ENCODE peak calls at places on chromosomes 13 and 19, in ten cellular contexts. F is suprapubic skin, P is NB4, C is breast epithelium, W is H1, T is Peyer's patch, X is spleen, B is A549, N is tibial nerve, E is esophagus squamous epithelium. U is an unnamed sample.

GRCh38 chr19:51706885-51707284 is 13.8 kb downstream of the SPACA6 start:
- DNase-seq in P (no peak), F (no peak), N (no peak), T (no peak), X (no peak), B (no peak), C (no peak), W (no peak), E (no peak), U (no peak)

GRCh38 chr13:19587635-19588300 is 26.4 kb upstream of the TPTE2 start:
- DNase-seq in E (no peak), C (no peak), P (peak; percentile 75), F (no peak), N (peak; percentile 41), X (no peak), T (no peak), W (no peak), B (peak; percentile 74), U (no peak)

GRCh38 chr19:6983448-6983847 is 37.8 kb downstream of the MBD3L2B start:
- DNase-seq in W (no peak), B (no peak), N (no peak), F (no peak), C (no peak), X (no peak), P (no peak), T (no peak), E (no peak), U (no peak)

GRCh38 chr13:99034333-99035085 is 56.6 kb upstream of the DOCK9 start:
- DNase-seq in C (no peak), W (no peak), E (no peak), P (no peak), N (no peak), F (no peak), B (no peak), X (no peak), T (no peak), U (no peak)

GRCh38 chr19:19224852-19225494 is 13.2 kb downstream of the NCAN start:
- DNase-seq in N (peak; percentile 10), W (peak; percentile 73), F (no peak), X (peak; percentile 94), P (peak; percentile 87), T (peak; percentile 84), C (peak; percentile 53), B (peak; percentile 84), E (no peak), U (peak; percentile 40)

GRCh38 chr13:106318941-106319411 is 216.5 kb downstream of the EFNB2 start:
- DNase-seq in F (no peak), N (no peak), P (peak; percentile 74), E (no peak), W (no peak), T (no peak), C (no peak), X (no peak), B (peak; percentile 47), U (peak; percentile 36)

GRCh38 chr13:44819245-44819644 is 170.0 kb downstream of the NUFIP1 start:
- DNase-seq in W (no peak), N (no peak), F (no peak), X (no peak), C (no peak), P (peak; percentile 22), T (no peak), B (peak; percentile 79), E (no peak), U (no peak)

GRCh38 chr13:113493315-113493951 is 2.9 kb upstream of the DCUN1D2 start:
- DNase-seq in C (no peak), F (no peak), T (no peak), X (no peak), W (no peak), B (peak; percentile 87), N (no peak), E (no peak), P (peak; percentile 85), U (no peak)

GRCh38 chr13:59261928-59262488 is 901.7 kb downstream of the DIAPH3 start:
- DNase-seq in T (no peak), P (peak; percentile 46), W (no peak), C (no peak), E (no peak), B (peak; percentile 4), X (no peak), N (no peak), F (no peak), U (no peak)

GRCh38 chr19:41023193-41023592 is 32.1 kb downstream of the CYP2B6 start:
- DNase-seq in N (no peak), T (no peak), C (no peak), P (no peak), W (no peak), B (no peak), X (no peak), F (peak; percentile 12), E (no peak), U (no peak)

GRCh38 chr13:20525144-20525600 is 485 bp downstream of the CRYL1 start:
- DNase-seq in N (peak; percentile 25), C (no peak), P (no peak), X (peak; percentile 88), W (no peak), B (no peak), F (no peak), E (no peak), T (peak; percentile 73), U (peak; percentile 23)

GRCh38 chr13:102394158-102395053 is 7.4 kb downstream of the FGF14 start:
- DNase-seq in B (peak; percentile 86), X (peak; percentile 96), W (peak; percentile 91), F (peak; percentile 95), E (peak; percentile 34), C (peak; percentile 93), P (no peak), N (peak; percentile 90), T (peak; percentile 91), U (peak; percentile 93)

GRCh38 chr13:110501188-110501587 is 60.3 kb downstream of the RAB20 start:
- DNase-seq in E (no peak), F (no peak), P (no peak), B (no peak), T (no peak), N (no peak), X (no peak), W (no peak), C (no peak), U (no peak)

GRCh38 chr19:5352229-5352763 is 11.7 kb upstream of the PTPRS start:
- DNase-seq in X (no peak), P (no peak), E (no peak), F (no peak), C (no peak), N (no peak), W (no peak), B (peak; percentile 41), T (no peak), U (no peak)
- TF ChIP-seq POLR2A in X (no peak), P (no peak), E (no peak), F (no peak), C (no peak), N (no peak), W (peak; percentile 99), B (no peak), T (no peak), U (no peak)

GRCh38 chr19:8252922-8253589 is 43.9 kb downstream of the CERS4 start:
- DNase-seq in W (peak; percentile 66), B (peak; percentile 68), X (peak; percentile 95), T (peak; percentile 87), N (peak; percentile 87), F (peak; percentile 90), E (peak; percentile 25), C (peak; percentile 81), P (peak; percentile 93), U (peak; percentile 85)

GRCh38 chr19:8248348-8249328 is 39.5 kb downstream of the CERS4 start:
- DNase-seq in X (no peak), W (no peak), B (no peak), C (no peak), F (no peak), P (no peak), E (no peak), N (no peak), T (no peak), U (no peak)

GRCh38 chr19:8253678-8254077 is 44.5 kb downstream of the CERS4 start:
- DNase-seq in E (no peak), B (no peak), T (no peak), W (no peak), C (no peak), N (no peak), P (peak; percentile 24), F (no peak), X (no peak), U (no peak)

GRCh38 chr19:8251025-8251472 is 41.9 kb downstream of the CERS4 start:
- DNase-seq in F (peak; percentile 89), N (peak; percentile 63), E (no peak), C (peak; percentile 81), X (no peak), T (no peak), W (no peak), B (no peak), P (peak; percentile 27), U (peak; percentile 40)

DNA sequence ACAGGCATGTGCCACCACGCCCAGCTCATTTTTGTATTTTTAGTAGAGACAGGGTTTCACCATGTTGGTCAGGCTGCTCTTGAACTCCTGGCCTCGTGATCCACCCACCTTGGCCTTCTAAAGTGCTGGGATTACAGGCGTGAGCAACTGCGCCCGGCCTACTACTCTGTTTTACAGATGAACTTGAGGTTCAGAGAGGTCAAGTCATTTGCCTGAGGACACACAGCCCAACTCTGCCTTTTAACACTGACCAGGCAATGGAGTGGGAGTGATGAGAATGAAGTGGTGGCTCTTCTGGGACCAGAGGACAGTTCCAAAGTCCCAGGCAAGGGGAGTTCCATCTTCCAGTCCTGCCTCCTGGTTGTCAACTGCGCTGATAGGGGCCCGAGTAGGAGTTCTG is 41.4 kb downstream of the CERS4 start:
- DNase-seq in B (no peak), N (no peak), C (no peak), X (no peak), P (no peak), T (no peak), E (no peak), W (no peak), F (no peak), U (no peak)
- TF ChIP-seq POLR2A in B (no peak), N (no peak), C (no peak), X (no peak), P (no peak), T (no peak), E (no peak), W (no peak), F (no peak), U (no peak)

DNA sequence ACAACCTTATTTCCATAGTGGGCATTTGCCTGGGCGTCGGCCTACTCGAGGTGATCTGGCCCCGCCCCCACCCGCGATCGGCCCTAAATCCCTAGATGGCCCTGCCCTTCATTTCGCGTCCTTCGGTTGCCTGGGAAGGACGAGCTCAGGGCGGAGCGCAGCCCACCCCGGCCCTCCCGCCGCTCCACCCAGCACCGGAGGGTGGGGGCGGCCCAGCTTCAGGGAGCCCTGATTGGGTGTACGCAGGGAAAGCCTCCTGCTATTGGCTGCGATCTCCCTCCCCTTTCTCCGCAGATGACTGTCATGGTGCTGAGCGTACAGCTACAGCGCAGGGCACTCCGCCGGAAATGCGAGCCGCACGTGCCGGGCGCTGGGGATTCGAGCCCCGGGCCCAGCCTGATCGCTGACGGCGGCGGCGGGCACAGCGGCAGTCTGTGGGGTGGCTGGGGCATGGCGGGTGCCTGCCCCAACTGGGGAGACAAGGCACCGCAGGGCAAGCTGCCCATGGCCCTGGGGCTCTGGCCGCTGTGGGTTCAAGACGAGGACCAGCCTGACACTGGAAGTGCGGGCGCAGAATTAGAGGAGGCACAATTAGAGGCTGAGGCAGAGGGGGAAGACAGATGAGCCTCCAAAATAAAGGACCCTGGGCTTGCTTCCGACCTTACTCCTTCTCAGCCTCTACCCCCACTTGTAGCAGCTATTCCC is 4.3 kb downstream of the CD37 start:
- DNase-seq in P (no peak), W (peak; percentile 92), E (no peak), F (peak; percentile 92), T (peak; percentile 75), N (peak; percentile 77), B (no peak), C (peak; percentile 83), X (peak; percentile 86), U (peak; percentile 88)
- TF ChIP-seq POLR2A in P (no peak), W (no peak), E (no peak), F (peak; percentile 7), T (no peak), N (no peak), B (no peak), C (peak; percentile 59), X (no peak), U (peak; percentile 56)

GRCh38 chr13:66469745-66470144 is 760.4 kb downstream of the PCDH9 start:
- DNase-seq in B (no peak), X (no peak), E (no peak), T (no peak), W (no peak), P (no peak), F (no peak), C (no peak), N (no peak), U (no peak)
- TF ChIP-seq POLR2A in B (no peak), X (no peak), E (no peak), T (no peak), W (no peak), P (no peak), F (no peak), C (no peak), N (no peak), U (no peak)

U was measured in uterus.